ENCODE peak calls at places on chromosomes 13 and 19, in ten cellular contexts. H is H1, G is mucosa of descending colon, C is Caco-2, D is A549, B is omental fat pad, L is endodermal cell, K is IMR-90, V is heart right ventricle, Z is uterus. I is an unnamed sample.

GRCh38 chr19:54256250-54257115 is 590 bp downstream of the LILRB5 start:
- DNase-seq in G (no peak), H (no peak), D (no peak), Z (no peak), K (no peak), L (peak), B (no peak), C (no peak), V (no peak), I (no peak)

GRCh38 chr19:37979547-37980082 is 72.6 kb downstream of the SIPA1L3 start:
- DNase-seq in V (no peak), D (no peak), H (no peak), L (no peak), Z (no peak), B (no peak), K (no peak), C (peak), G (no peak), I (no peak)

GRCh38 chr19:14434157-14434501 is 1.0 kb downstream of the PKN1 start:
- DNase-seq in Z (peak), L (no peak), D (no peak), C (no peak), B (no peak), V (no peak), G (peak), H (no peak), K (no peak), I (no peak)

GRCh38 chr13:30159446-30159839 is 147.9 kb downstream of the KATNAL1 start:
- DNase-seq in H (no peak), B (no peak), D (no peak), G (no peak), C (no peak), K (peak), V (no peak), Z (no peak), L (peak), I (no peak)

GRCh38 chr19:48696353-48697010 is 711 bp downstream of the FUT2 start:
- DNase-seq in D (no peak), L (peak), Z (no peak), C (peak), V (no peak), G (peak), H (no peak), B (no peak), K (no peak), I (no peak)

GRCh38 chr19:16018801-16019551 is 57.3 kb upstream of the TPM4 start:
- DNase-seq in V (no peak), G (no peak), Z (no peak), B (no peak), C (no peak), L (peak), K (no peak), H (no peak), D (no peak), I (no peak)

GRCh38 chr13:114285166-114285808 is 3.9 kb downstream of the UPF3A start:
- DNase-seq in G (no peak), Z (no peak), K (peak), D (no peak), C (no peak), B (no peak), L (no peak), H (no peak), V (no peak), I (no peak)

GRCh38 chr19:8361921-8362793 is 1.8 kb upstream of the ANGPTL4 start:
- DNase-seq in B (peak), V (peak), L (no peak), K (peak), Z (peak), D (peak), H (no peak), G (peak), C (no peak), I (no peak)

GRCh38 chr13:50104493-50104892 is 89.2 kb downstream of the KCNRG start:
- DNase-seq in K (peak), C (no peak), Z (no peak), V (no peak), L (no peak), G (no peak), H (no peak), D (no peak), B (no peak), I (no peak)

GRCh38 chr19:18487576-18488402 is 34.1 kb downstream of the ELL start:
- DNase-seq in H (no peak), D (no peak), G (no peak), V (no peak), C (no peak), B (no peak), L (no peak), K (no peak), Z (no peak), I (no peak)

GRCh38 chr19:10929402-10929794 is 787 bp downstream of the TIMM29 start:
- DNase-seq in H (no peak), V (no peak), C (no peak), D (no peak), L (no peak), K (no peak), B (no peak), Z (no peak), G (no peak), I (no peak)

GRCh38 chr19:7512400-7512851 is 3.5 kb upstream of the ZNF358 start:
- DNase-seq in K (no peak), Z (no peak), B (no peak), G (no peak), V (no peak), L (peak), H (no peak), D (peak), C (no peak), I (no peak)

GRCh38 chr19:19385900-19386339 is 19.6 kb upstream of the GATAD2A start:
- DNase-seq in B (no peak), D (no peak), K (no peak), L (no peak), V (peak), G (peak), Z (peak), H (no peak), C (no peak), I (no peak)

GRCh38 chr13:31982540-31982939 is 49.0 kb upstream of the FRY start:
- DNase-seq in V (peak), Z (no peak), H (no peak), D (peak), K (peak), L (no peak), G (no peak), B (peak), C (no peak), I (no peak)

GRCh38 chr13:71067164-71067815 is 799.7 kb downstream of the DACH1 start:
- DNase-seq in K (no peak), G (no peak), H (no peak), B (no peak), C (peak), Z (no peak), L (peak), V (no peak), D (peak), I (no peak)

DNA sequence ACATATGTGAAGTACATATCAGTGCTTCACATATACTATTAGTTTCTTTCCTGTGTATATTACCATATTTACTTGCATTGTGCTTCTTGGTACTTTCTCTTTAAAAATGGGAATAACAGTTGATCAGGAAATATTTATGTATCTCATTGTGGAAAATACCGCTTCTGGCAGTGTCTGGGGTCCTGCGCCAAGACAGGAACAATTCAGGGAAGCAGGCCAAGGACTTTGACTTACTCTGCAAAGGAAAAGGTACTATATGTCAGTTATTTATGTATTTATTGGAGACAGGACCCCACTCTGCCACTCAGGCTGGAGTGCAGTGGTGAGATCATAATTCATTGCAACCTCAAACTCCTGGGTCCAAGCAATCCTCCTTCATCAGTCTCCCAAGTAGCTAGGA is 57.7 kb upstream of the NBEA start:
- DNase-seq in Z (no peak), D (no peak), H (no peak), C (no peak), B (no peak), K (no peak), V (peak), G (no peak), L (no peak), I (no peak)
- TF ChIP-seq CTCF in Z (no peak), D (no peak), H (no peak), C (no peak), B (no peak), K (no peak), V (no peak), G (no peak), L (no peak), I (no peak)

DNA sequence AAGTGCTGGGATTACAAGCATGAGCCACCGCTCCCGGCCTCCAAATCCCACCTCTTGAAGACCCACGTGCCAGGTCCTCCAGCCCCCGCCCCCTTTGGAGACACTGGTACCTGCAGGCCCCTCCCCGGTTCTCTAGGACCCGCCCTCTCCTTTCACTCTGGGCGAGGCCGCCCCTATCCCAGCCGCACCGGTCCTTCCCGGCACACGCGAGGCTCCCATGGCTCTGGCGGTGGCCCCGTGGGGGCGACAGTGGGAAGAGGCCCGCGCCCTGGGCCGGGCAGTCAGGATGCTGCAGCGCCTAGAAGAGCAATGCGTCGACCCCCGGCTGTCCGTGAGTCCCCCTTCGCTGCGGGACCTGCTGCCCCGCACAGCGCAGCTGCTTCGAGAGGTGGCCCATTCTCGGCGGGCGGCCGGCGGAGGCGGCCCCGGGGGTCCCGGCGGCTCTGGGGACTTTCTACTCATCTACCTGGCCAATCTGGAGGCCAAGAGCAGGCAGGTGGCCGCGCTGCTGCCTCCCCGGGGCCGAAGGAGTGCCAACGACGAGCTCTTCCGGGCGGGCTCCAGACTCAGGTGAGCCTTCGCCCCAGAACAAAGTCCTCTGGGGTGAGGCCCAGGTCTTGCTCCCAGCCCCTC is at the start of gene CBLC:
- DNase-seq in Z (no peak), V (no peak), K (no peak), L (peak), B (no peak), D (peak), C (peak), G (peak), H (peak), I (peak)
- TF ChIP-seq CTCF in Z (no peak), V (no peak), K (no peak), L (peak), B (no peak), D (no peak), C (no peak), G (no peak), H (peak), I (no peak)

DNA sequence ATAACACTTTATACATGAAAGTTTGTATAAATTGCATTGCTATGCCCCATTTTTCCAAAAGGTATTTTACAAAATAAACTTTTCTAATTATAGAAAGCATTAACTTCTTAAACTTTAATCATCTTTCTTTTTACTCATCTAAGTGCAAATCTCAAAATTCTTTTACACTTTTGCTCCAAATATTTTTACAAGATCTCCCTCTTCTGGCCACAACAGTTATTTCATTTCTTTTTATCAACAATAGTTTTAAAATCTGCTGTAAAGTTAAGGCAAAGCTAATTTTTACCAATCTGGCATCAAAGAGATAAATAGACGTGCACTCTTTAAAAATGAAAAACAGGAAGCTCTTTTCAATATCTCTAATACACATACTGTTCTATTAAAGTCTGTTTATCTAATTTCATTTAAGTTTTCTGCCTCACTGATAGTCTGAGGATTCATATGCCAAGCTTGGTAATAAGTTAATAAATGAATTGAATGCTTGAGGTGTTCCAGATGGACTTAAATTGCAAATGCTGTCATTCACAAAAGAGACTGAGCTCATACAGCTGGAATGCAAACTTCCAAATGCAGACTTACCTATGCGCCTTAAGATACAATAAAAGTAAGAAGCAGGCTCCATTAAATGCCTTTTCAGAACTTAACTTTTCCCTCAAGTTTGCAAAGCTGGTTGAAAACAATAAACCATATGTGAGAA is 583.0 kb upstream of the ATXN8OS start:
- DNase-seq in D (no peak), V (no peak), G (no peak), B (no peak), H (no peak), C (no peak), K (no peak), Z (no peak), L (no peak), I (no peak)
- TF ChIP-seq CTCF in D (peak), V (no peak), G (no peak), B (no peak), H (no peak), C (peak), K (peak), Z (no peak), L (peak), I (peak)

GRCh38 chr13:95418946-95419345 is 117.7 kb upstream of the ABCC4 start:
- DNase-seq in V (no peak), G (no peak), D (no peak), H (no peak), K (no peak), B (no peak), L (no peak), Z (no peak), C (no peak), I (no peak)
- TF ChIP-seq CTCF in V (no peak), G (no peak), D (no peak), H (no peak), K (no peak), B (no peak), L (no peak), Z (no peak), C (no peak), I (no peak)

GRCh38 chr19:33413868-33414666 is 40.6 kb downstream of the CEBPG start:
- DNase-seq in B (no peak), V (no peak), H (no peak), K (no peak), G (peak), Z (no peak), D (no peak), L (no peak), C (no peak), I (no peak)

GRCh38 chr19:33414667-33415605 is 41.4 kb downstream of the CEBPG start:
- DNase-seq in K (no peak), G (peak), Z (no peak), H (no peak), D (no peak), B (no peak), C (no peak), L (no peak), V (no peak), I (no peak)

GRCh38 chr19:33417751-33418150 is 44.2 kb downstream of the CEBPG start:
- DNase-seq in Z (no peak), H (no peak), G (peak), C (no peak), V (no peak), L (no peak), B (no peak), D (no peak), K (no peak), I (no peak)

GRCh38 chr19:33418461-33418860 is 45.0 kb downstream of the CEBPG start:
- DNase-seq in C (no peak), G (peak), H (no peak), B (no peak), D (no peak), L (no peak), V (no peak), K (no peak), Z (no peak), I (no peak)

GRCh38 chr19:33416307-33417215 is 43.1 kb downstream of the CEBPG start:
- DNase-seq in D (peak), K (peak), H (peak), B (peak), C (peak), V (peak), G (peak), L (peak), Z (peak), I (no peak)
- TF ChIP-seq CTCF in D (peak), K (peak), H (peak), B (no peak), C (peak), V (peak), G (peak), L (peak), Z (peak), I (peak)

GRCh38 chr13:100297413-100297812 is 208.5 kb downstream of the PCCA start:
- DNase-seq in G (no peak), D (no peak), L (no peak), K (no peak), B (no peak), V (no peak), H (no peak), C (no peak), Z (no peak), I (no peak)
- TF ChIP-seq CTCF in G (no peak), D (no peak), L (no peak), K (no peak), B (no peak), V (no peak), H (no peak), C (no peak), Z (no peak), I (no peak)

GRCh38 chr13:42880241-42880640 is 98.9 kb downstream of the FAM216B start:
- DNase-seq in Z (peak), G (no peak), V (peak), K (no peak), B (no peak), D (no peak), H (no peak), C (no peak), L (no peak), I (no peak)

GRCh38 chr13:42885325-42885724 is 103.9 kb downstream of the FAM216B start:
- DNase-seq in V (no peak), L (no peak), D (no peak), G (no peak), C (no peak), Z (no peak), K (no peak), B (no peak), H (no peak), I (no peak)

GRCh38 chr13:42883142-42883541 is 101.8 kb downstream of the FAM216B start:
- DNase-seq in H (no peak), C (no peak), V (no peak), D (no peak), B (no peak), Z (no peak), G (no peak), L (no peak), K (no peak), I (no peak)

GRCh38 chr13:42878721-42879120 is 97.3 kb downstream of the FAM216B start:
- DNase-seq in C (no peak), V (no peak), H (no peak), B (no peak), Z (no peak), D (no peak), G (no peak), K (no peak), L (no peak), I (no peak)

GRCh38 chr13:42883771-42884170 is 102.4 kb downstream of the FAM216B start:
- DNase-seq in H (no peak), B (no peak), D (peak), Z (no peak), V (no peak), C (peak), G (no peak), L (peak), K (peak), I (no peak)
- TF ChIP-seq CTCF in H (peak), B (no peak), D (peak), Z (peak), V (peak), C (no peak), G (no peak), L (peak), K (no peak), I (peak)